ENCODE peak calls at places on chromosomes 12 and 14, in four cellular contexts. Y is fibroblast of lung; F is mucosa of descending colon; C is CD8-positive, alpha-beta T cell. P is an unnamed sample.

GRCh38 chr14:105412768-105413541 is 6.7 kb upstream of the MTA1 start:
- DNase-seq in Y (no peak), F (no peak), C (no peak), P (no peak)

GRCh38 chr12:120539303-120539702 is 5.1 kb downstream of the RNF10 start:
- DNase-seq in Y (peak), F (no peak), C (no peak), P (no peak)

GRCh38 chr12:30437616-30438015 is 258.1 kb downstream of the IPO8 start:
- DNase-seq in Y (no peak), F (no peak), C (no peak), P (no peak)

GRCh38 chr14:74963178-74963704 is 7.8 kb upstream of the PGF start:
- DNase-seq in Y (no peak), F (no peak), C (no peak), P (no peak)

GRCh38 chr12:67517181-67517887 is 131.2 kb upstream of the DYRK2 start:
- DNase-seq in Y (peak), F (peak), C (no peak), P (no peak)

GRCh38 chr12:1811948-1812291 is 8.4 kb upstream of the LRTM2 start:
- DNase-seq in Y (no peak), F (no peak), C (no peak), P (no peak)

GRCh38 chr14:95698287-95698686 is 12.1 kb downstream of the TCL1B start:
- DNase-seq in Y (no peak), F (no peak), C (no peak), P (no peak)

GRCh38 chr14:64706552-64707193 is 2.4 kb downstream of the PLEKHG3 start:
- DNase-seq in Y (no peak), F (peak), C (no peak), P (no peak)

GRCh38 chr14:104767634-104767918 is 14.6 kb downstream of the SIVA1 start:
- DNase-seq in Y (no peak), F (no peak), C (no peak), P (no peak)

GRCh38 chr12:54352022-54352531 is 12.2 kb downstream of the GPR84 start:
- DNase-seq in Y (peak), F (no peak), C (no peak), P (no peak)

GRCh38 chr12:62933871-62934798 is 815 bp downstream of the PPM1H start:
- DNase-seq in Y (peak), F (peak), C (no peak), P (no peak)

GRCh38 chr14:56131004-56131864 is 13.0 kb downstream of the PELI2 start:
- DNase-seq in Y (no peak), F (no peak), C (no peak), P (no peak)

GRCh38 chr14:96030136-96030760 is 8.9 kb upstream of the C14orf132 start:
- DNase-seq in Y (no peak), F (no peak), C (no peak), P (no peak)

GRCh38 chr12:1007276-1007675 is 16.3 kb downstream of the ERC1 start:
- DNase-seq in Y (no peak), F (no peak), C (no peak), P (no peak)

GRCh38 chr12:2864198-2864597 is 7.4 kb upstream of the TEX52 start:
- DNase-seq in Y (no peak), F (no peak), C (no peak), P (no peak)

GRCh38 chr14:37436519-37436918 is 158.5 kb downstream of the FOXA1 start:
- DNase-seq in Y (no peak), F (no peak), C (no peak), P (no peak)

GRCh38 chr14:101965796-101966718 is 1.7 kb downstream of the DYNC1H1 start:
- DNase-seq in Y (peak), F (no peak), C (no peak), P (no peak)
- H3K4me3 ChIP-seq in Y (peak), F (no peak), C (peak), P (peak)

GRCh38 chr12:132469423-132469822 is 20.5 kb upstream of the FBRSL1 start:
- DNase-seq in Y (no peak), F (no peak), C (no peak), P (no peak)
- H3K4me3 ChIP-seq in Y (no peak), F (no peak), C (peak), P (peak)

GRCh38 chr14:22836301-22837058 is at the start of gene MMP14:
- DNase-seq in Y (peak), F (peak), C (no peak), P (no peak)
- H3K4me3 ChIP-seq in Y (peak), F (peak), C (peak), P (peak)

GRCh38 chr12:58918475-58918874 is 1.8 kb downstream of the LRIG3 start:
- DNase-seq in Y (peak), F (no peak), C (no peak), P (no peak)
- H3K4me3 ChIP-seq in Y (peak), F (peak), C (no peak), P (peak)

P was measured in SK-N-MC.